ENCODE peak calls at places on chromosomes 12 and 14, in eight cellular contexts. Q, A, M, R, Y, E, L and U are unnamed samples.

GRCh38 chr12:48744251-48745008 is 27.9 kb upstream of the CCNT1 start:
- DNase-seq in Q (no peak), A (no peak), M (no peak), R (no peak), Y (no peak), E (no peak), L (no peak), U (no peak)

GRCh38 chr12:84128117-84128991 is 784.2 kb downstream of the SLC6A15 start:
- DNase-seq in Q (no peak), A (no peak), M (no peak), R (no peak), Y (no peak), E (no peak), L (no peak), U (no peak)

GRCh38 chr12:52636592-52637258 is 15.3 kb downstream of the KRT2 start:
- DNase-seq in Q (no peak), A (peak), M (no peak), R (no peak), Y (no peak), E (no peak), L (no peak), U (peak)

GRCh38 chr14:49954171-49954631 is 61.3 kb downstream of the ARF6 start:
- DNase-seq in Q (no peak), A (no peak), M (no peak), R (no peak), Y (no peak), E (no peak), L (no peak), U (no peak)

GRCh38 chr14:98210045-98210678 is 1061.8 kb downstream of the BCL11B start:
- DNase-seq in Q (no peak), A (no peak), M (no peak), R (no peak), Y (no peak), E (peak), L (no peak), U (no peak)

GRCh38 chr14:71726639-71727085 is 205.6 kb upstream of the RGS6 start:
- DNase-seq in Q (no peak), A (no peak), M (no peak), R (no peak), Y (no peak), E (no peak), L (no peak), U (no peak)

GRCh38 chr12:95146767-95147166 is 70.5 kb downstream of the FGD6 start:
- DNase-seq in Q (no peak), A (no peak), M (no peak), R (no peak), Y (no peak), E (no peak), L (no peak), U (no peak)

GRCh38 chr12:107139787-107140186 is 46.4 kb upstream of the CRY1 start:
- DNase-seq in Q (no peak), A (no peak), M (no peak), R (no peak), Y (no peak), E (no peak), L (no peak), U (no peak)

GRCh38 chr12:124446364-124446763 is 121.0 kb downstream of the NCOR2 start:
- DNase-seq in Q (no peak), A (no peak), M (no peak), R (no peak), Y (no peak), E (peak), L (no peak), U (no peak)

GRCh38 chr12:82625523-82625922 is 61.2 kb upstream of the TMTC2 start:
- DNase-seq in Q (no peak), A (no peak), M (no peak), R (no peak), Y (no peak), E (no peak), L (no peak), U (no peak)

GRCh38 chr14:91154851-91155625 is 41.2 kb downstream of the DGLUCY start:
- DNase-seq in Q (peak), A (no peak), M (peak), R (no peak), Y (peak), E (no peak), L (no peak), U (no peak)

GRCh38 chr14:98582276-98582675 is 689.7 kb downstream of the BCL11B start:
- DNase-seq in Q (no peak), A (no peak), M (no peak), R (no peak), Y (no peak), E (no peak), L (no peak), U (no peak)

GRCh38 chr12:131415781-131416180 is 295.1 kb upstream of the SFSWAP start:
- DNase-seq in Q (no peak), A (peak), M (no peak), R (no peak), Y (no peak), E (no peak), L (no peak), U (no peak)

GRCh38 chr12:122867701-122868461 is 28.0 kb downstream of the VPS37B start:
- DNase-seq in Q (no peak), A (peak), M (peak), R (no peak), Y (peak), E (peak), L (no peak), U (no peak)

GRCh38 chr12:76506149-76506548 is 53.4 kb downstream of the OSBPL8 start:
- DNase-seq in Q (no peak), A (no peak), M (no peak), R (no peak), Y (no peak), E (no peak), L (no peak), U (no peak)

GRCh38 chr14:23387916-23388882 is 11.4 kb downstream of the CMTM5 start:
- DNase-seq in Q (no peak), A (no peak), M (no peak), R (no peak), Y (no peak), E (no peak), L (no peak), U (no peak)

GRCh38 chr12:52246720-52247621 is 13.9 kb downstream of the KRT7 start:
- DNase-seq in Q (no peak), A (no peak), M (no peak), R (no peak), Y (no peak), E (no peak), L (no peak), U (no peak)

GRCh38 chr12:119061208-119061796 is 80.0 kb downstream of the SRRM4 start:
- DNase-seq in Q (peak), A (peak), M (no peak), R (no peak), Y (no peak), E (no peak), L (no peak), U (no peak)

GRCh38 chr12:7039403-7039802 is 21.1 kb upstream of the C1S start:
- DNase-seq in Q (no peak), A (no peak), M (no peak), R (no peak), Y (no peak), E (no peak), L (no peak), U (no peak)

GRCh38 chr12:102880783-102881182 is 36.3 kb downstream of the PAH start:
- DNase-seq in Q (no peak), A (no peak), M (no peak), R (no peak), Y (no peak), E (no peak), L (no peak), U (no peak)

GRCh38 chr14:96215845-96216244 is 11.2 kb downstream of the BDKRB2 start:
- DNase-seq in Q (no peak), A (no peak), M (no peak), R (no peak), Y (no peak), E (no peak), L (no peak), U (no peak)

GRCh38 chr14:92507174-92507768 is 6.3 kb upstream of the RIN3 start:
- DNase-seq in Q (peak), A (no peak), M (no peak), R (peak), Y (peak), E (peak), L (no peak), U (no peak)

GRCh38 chr12:38152816-38153736 is 163.5 kb upstream of the ALG10B start:
- DNase-seq in Q (no peak), A (no peak), M (peak), R (no peak), Y (no peak), E (no peak), L (no peak), U (peak)

GRCh38 chr14:56199095-56199975 is 81.1 kb downstream of the PELI2 start:
- DNase-seq in Q (peak), A (no peak), M (no peak), R (peak), Y (no peak), E (no peak), L (no peak), U (peak)

GRCh38 chr12:57212701-57213067 is 3.9 kb upstream of the NXPH4 start:
- DNase-seq in Q (no peak), A (no peak), M (no peak), R (no peak), Y (no peak), E (no peak), L (no peak), U (no peak)

GRCh38 chr12:133129368-133130037 is 571 bp downstream of the ZNF891 start:
- DNase-seq in Q (no peak), A (peak), M (no peak), R (no peak), Y (no peak), E (peak), L (no peak), U (no peak)

GRCh38 chr12:5428332-5429221 is 3.3 kb upstream of the NTF3 start:
- DNase-seq in Q (no peak), A (peak), M (no peak), R (no peak), Y (no peak), E (no peak), L (no peak), U (peak)

GRCh38 chr12:10213168-10214130 is 772 bp downstream of the GABARAPL1 start:
- DNase-seq in Q (peak), A (peak), M (peak), R (no peak), Y (peak), E (peak), L (no peak), U (peak)
- TF ChIP-seq POLR2A in Q (peak), A (no peak), M (peak), R (no peak), Y (peak), E (peak), L (peak), U (no peak)

DNA sequence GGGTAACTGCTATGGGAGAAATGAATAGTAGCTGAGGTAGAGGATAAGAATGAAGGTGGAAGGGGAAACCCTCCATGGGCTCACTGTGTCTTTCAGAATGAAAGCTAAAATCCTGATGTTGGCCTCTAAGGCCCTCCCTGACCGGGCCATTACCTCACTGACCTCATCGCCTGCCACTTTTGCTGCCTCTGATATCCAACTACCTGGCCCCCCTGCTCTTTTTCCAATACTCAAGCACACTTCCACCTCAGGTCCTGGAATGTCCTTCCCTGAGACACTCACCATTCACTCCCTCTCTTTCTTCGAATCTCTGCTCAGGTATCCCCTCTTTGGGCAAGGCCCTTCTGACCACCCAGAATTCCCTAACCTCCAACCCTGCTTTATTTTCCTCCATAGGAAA is 1.4 kb upstream of the BATF start:
- DNase-seq in Q (no peak), A (no peak), M (no peak), R (no peak), Y (no peak), E (no peak), L (no peak), U (no peak)
- H3K27ac ChIP-seq in Q (no peak), A (no peak), M (peak), R (peak), Y (peak), E (no peak), L (no peak), U (no peak)

DNA sequence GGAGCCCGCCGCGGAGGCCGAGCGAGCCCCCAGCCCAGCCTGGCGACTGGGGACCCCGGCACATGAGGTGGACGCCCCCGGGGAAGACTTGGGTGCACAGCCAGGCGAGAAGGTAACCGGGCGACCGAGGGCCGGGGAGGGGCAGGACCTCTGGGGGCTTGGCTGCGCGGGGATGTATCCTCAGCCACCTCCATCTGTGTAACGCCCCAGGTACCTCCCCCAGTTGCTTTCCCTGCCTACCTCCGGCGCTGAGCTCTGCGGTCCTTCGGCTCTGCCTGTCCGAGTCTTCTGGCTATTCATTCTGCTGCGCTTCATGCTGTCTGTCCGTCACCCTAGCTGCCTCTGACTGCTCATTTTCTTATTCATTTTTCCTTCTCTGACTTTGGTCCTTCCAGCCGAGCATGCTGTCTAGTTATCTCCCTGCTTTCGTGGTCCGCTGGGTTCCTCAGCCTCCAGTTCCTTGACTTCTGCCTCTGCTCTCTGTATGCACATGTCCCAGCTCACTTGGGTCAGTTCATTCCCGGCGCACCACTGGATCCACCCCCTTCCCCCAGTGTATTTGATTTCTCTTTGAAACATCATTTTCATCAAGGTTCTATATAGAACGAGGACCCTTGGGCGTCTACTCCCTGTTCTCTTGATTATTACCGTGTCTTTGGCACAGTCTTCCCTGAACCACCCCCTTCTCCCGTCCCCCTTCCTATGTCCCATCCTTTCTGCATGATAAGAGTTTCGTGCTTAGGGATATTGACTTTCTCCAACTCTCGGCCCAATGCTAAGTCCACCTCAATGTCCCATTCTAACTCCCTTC is 612 bp downstream of the PHC1 start:
- DNase-seq in Q (peak), A (peak), M (peak), R (no peak), Y (peak), E (peak), L (no peak), U (no peak)
- TF ChIP-seq POLR2A in Q (no peak), A (no peak), M (no peak), R (no peak), Y (no peak), E (no peak), L (no peak), U (no peak)

GRCh38 chr14:34453226-34453625 is 8.8 kb downstream of the SPTSSA start:
- DNase-seq in Q (no peak), A (no peak), M (no peak), R (no peak), Y (no peak), E (no peak), L (no peak), U (no peak)

GRCh38 chr14:34452258-34452822 is 9.7 kb downstream of the SPTSSA start:
- DNase-seq in Q (no peak), A (no peak), M (no peak), R (no peak), Y (no peak), E (no peak), L (no peak), U (no peak)

GRCh38 chr14:34450542-34450915 is 11.5 kb downstream of the SPTSSA start:
- DNase-seq in Q (no peak), A (no peak), M (no peak), R (no peak), Y (no peak), E (no peak), L (no peak), U (no peak)

GRCh38 chr14:34450958-34451357 is 11.1 kb downstream of the SPTSSA start:
- DNase-seq in Q (no peak), A (no peak), M (no peak), R (no peak), Y (no peak), E (no peak), L (no peak), U (no peak)

DNA sequence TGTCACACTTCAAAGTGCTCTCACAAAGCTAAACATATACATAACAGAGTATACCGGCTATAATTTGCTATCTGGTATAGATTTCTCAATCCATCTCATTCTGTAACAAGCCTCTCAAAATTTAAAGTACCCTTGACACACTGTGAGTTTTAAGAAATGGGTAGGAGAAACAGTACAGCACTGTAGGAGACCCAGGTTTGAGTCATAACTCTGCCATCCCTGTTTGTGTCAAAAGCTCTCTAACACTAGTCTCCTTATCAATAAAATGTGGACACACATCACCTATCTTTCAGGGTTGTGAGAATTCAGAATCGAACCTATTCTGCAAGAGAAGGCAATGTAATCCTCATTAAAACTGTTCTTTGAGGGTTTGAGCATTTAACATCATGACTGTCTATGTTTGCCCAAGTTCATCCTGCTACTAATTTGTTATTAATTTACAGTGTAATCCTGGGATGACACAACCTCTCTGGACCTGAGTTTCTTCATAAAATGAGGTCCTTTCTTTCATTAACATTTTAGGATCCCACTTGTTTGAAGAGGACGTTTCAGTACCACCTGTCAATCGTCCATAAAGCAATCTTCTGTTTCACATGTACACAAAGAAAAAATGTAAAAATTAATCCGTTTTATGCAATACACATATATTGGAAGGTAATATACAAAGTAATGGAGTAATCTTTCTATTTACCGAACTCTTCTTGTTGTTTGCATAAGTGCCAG is 12.1 kb downstream of the SPTSSA start:
- DNase-seq in Q (no peak), A (no peak), M (no peak), R (no peak), Y (no peak), E (no peak), L (no peak), U (no peak)
- H3K27ac ChIP-seq in Q (no peak), A (no peak), M (no peak), R (no peak), Y (no peak), E (no peak), L (no peak), U (no peak)

DNA sequence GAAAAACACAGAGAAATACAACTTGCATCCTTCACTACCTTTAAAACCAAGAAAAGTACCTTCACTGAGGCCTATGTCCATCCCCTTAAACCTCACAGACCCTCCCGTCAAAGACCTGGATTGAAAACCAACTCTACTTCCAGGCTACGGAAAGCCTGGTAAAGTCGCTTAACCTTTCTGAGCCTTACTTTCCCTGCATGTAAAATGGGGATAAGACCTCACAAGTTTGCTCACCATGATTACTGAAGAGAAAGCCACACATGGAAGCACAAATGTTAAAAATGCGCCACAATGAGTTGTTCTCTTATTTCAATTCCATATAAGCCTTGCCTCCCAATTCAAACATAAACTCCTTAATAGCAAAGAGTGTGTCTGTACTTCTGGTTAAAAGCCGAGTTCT is 8.4 kb downstream of the ACTN1 start:
- DNase-seq in Q (no peak), A (no peak), M (no peak), R (no peak), Y (no peak), E (no peak), L (no peak), U (no peak)
- TF ChIP-seq POLR2A in Q (no peak), A (no peak), M (no peak), R (no peak), Y (no peak), E (no peak), L (no peak), U (no peak)

GRCh38 chr12:8452976-8453616 is 2.7 kb upstream of the CLEC6A start:
- DNase-seq in Q (no peak), A (no peak), M (no peak), R (no peak), Y (no peak), E (no peak), L (no peak), U (no peak)
- H3K27ac ChIP-seq in Q (no peak), A (no peak), M (no peak), R (no peak), Y (no peak), E (peak), L (no peak), U (no peak)

GRCh38 chr12:96906849-96907664 is at the start of gene NEDD1:
- DNase-seq in Q (peak), A (peak), M (peak), R (no peak), Y (peak), E (peak), L (no peak), U (peak)
- TF ChIP-seq POLR2A in Q (no peak), A (no peak), M (peak), R (peak), Y (peak), E (peak), L (peak), U (no peak)